ENCODE peak calls at places on chromosomes 3 and 15, in four cellular contexts. G is activated T-helper 1 cell treated with anti-CD3 and anti-CD28 coated beads, Interleukin-2, amount 50 U/mL, for 16 hours; O is Kasumi-1; M is GM23338. S is an unnamed sample.

GRCh38 chr15:58766290-58766689 is 4.8 kb upstream of the MINDY2 start:
- DNase-seq in G (no peak), O (no peak), M (no peak), S (no peak)

GRCh38 chr15:62495670-62496328 is 330.7 kb upstream of the C2CD4B start:
- DNase-seq in G (no peak), O (no peak), M (no peak), S (no peak)

GRCh38 chr15:63896336-63897115 is 62.8 kb upstream of the HERC1 start:
- DNase-seq in G (no peak), O (peak), M (no peak), S (no peak)

GRCh38 chr3:119145500-119146167 is at the start of gene TEX55:
- DNase-seq in G (no peak), O (peak), M (peak), S (no peak)

GRCh38 chr3:62665627-62666433 is 209.4 kb downstream of the CADPS start:
- DNase-seq in G (no peak), O (peak), M (peak), S (peak)

GRCh38 chr3:24773798-24774197 is 279.1 kb upstream of the THRB start:
- DNase-seq in G (no peak), O (peak), M (peak), S (no peak)

GRCh38 chr3:48558446-48559134 is 2.0 kb upstream of the PFKFB4 start:
- DNase-seq in G (no peak), O (peak), M (no peak), S (peak)

GRCh38 chr3:31051226-31051625 is 156.8 kb upstream of the GADL1 start:
- DNase-seq in G (no peak), O (no peak), M (no peak), S (no peak)

GRCh38 chr3:122977645-122978466 is 49.7 kb downstream of the SEMA5B start:
- DNase-seq in G (no peak), O (no peak), M (peak), S (no peak)

GRCh38 chr15:68584704-68585573 is 6.1 kb downstream of the CORO2B start:
- DNase-seq in G (no peak), O (no peak), M (no peak), S (no peak)

GRCh38 chr3:119664850-119665379 is 4.5 kb upstream of the POPDC2 start:
- DNase-seq in G (no peak), O (peak), M (no peak), S (no peak)

GRCh38 chr15:78524230-78524629 is 16.0 kb upstream of the PSMA4 start:
- DNase-seq in G (no peak), O (no peak), M (no peak), S (no peak)

GRCh38 chr3:55357796-55358195 is 129.3 kb downstream of the WNT5A start:
- DNase-seq in G (no peak), O (no peak), M (no peak), S (no peak)

GRCh38 chr3:121660356-121661171 is at the start of gene HCLS1:
- DNase-seq in G (peak), O (peak), M (peak), S (peak)

GRCh38 chr3:52047295-52047960 is 8.9 kb downstream of the DUSP7 start:
- DNase-seq in G (no peak), O (no peak), M (no peak), S (no peak)

GRCh38 chr3:59660852-59661624 is 611.2 kb upstream of the CFAP20DC start:
- DNase-seq in G (no peak), O (no peak), M (no peak), S (no peak)

GRCh38 chr3:129936757-129937156 is 37.8 kb upstream of the TRH start:
- DNase-seq in G (no peak), O (peak), M (peak), S (no peak)

GRCh38 chr3:153970735-153971347 is 150.3 kb upstream of the ARHGEF26 start:
- DNase-seq in G (no peak), O (peak), M (peak), S (no peak)

GRCh38 chr3:42823351-42823750 is 14.1 kb downstream of the ACKR2 start:
- DNase-seq in G (no peak), O (no peak), M (no peak), S (no peak)

GRCh38 chr3:148075829-148076716 is 621.6 kb upstream of the AGTR1 start:
- DNase-seq in G (no peak), O (peak), M (peak), S (no peak)

GRCh38 chr3:58025824-58026579 is 17.8 kb downstream of the FLNB start:
- DNase-seq in G (no peak), O (no peak), M (no peak), S (no peak)

GRCh38 chr3:43872301-43872700 is 181.6 kb downstream of the ABHD5 start:
- DNase-seq in G (no peak), O (peak), M (no peak), S (no peak)

GRCh38 chr15:32903591-32903990 is 185.8 kb downstream of the GREM1 start:
- DNase-seq in G (no peak), O (no peak), M (no peak), S (no peak)

GRCh38 chr3:11601446-11602241 is 42.1 kb downstream of the VGLL4 start:
- DNase-seq in G (no peak), O (peak), M (no peak), S (peak)

GRCh38 chr3:120673116-120673515 is 8.9 kb downstream of the HGD start:
- DNase-seq in G (no peak), O (no peak), M (no peak), S (no peak)

GRCh38 chr3:130014526-130014925 is 40.0 kb downstream of the TRH start:
- DNase-seq in G (no peak), O (no peak), M (no peak), S (no peak)

GRCh38 chr3:47152578-47152977 is 11.3 kb downstream of the SETD2 start:
- DNase-seq in G (no peak), O (no peak), M (peak), S (no peak)

GRCh38 chr3:100698736-100699135 is 10.6 kb upstream of the TFG start:
- DNase-seq in G (no peak), O (no peak), M (no peak), S (no peak)

GRCh38 chr3:9673082-9673481 is 23.8 kb downstream of the MTMR14 start:
- DNase-seq in G (no peak), O (no peak), M (no peak), S (no peak)

GRCh38 chr15:58222698-58223097 is 84.5 kb downstream of the AQP9 start:
- DNase-seq in G (no peak), O (no peak), M (no peak), S (no peak)

GRCh38 chr3:9433884-9434521 is 36.6 kb downstream of the SETD5 start:
- DNase-seq in G (no peak), O (no peak), M (no peak), S (no peak)

GRCh38 chr3:156216852-156217251 is 96.5 kb downstream of the KCNAB1 start:
- DNase-seq in G (no peak), O (no peak), M (no peak), S (no peak)

GRCh38 chr3:61847784-61848462 is 286.6 kb downstream of the PTPRG start:
- DNase-seq in G (no peak), O (no peak), M (peak), S (peak)

GRCh38 chr15:57890351-57890750 is 175.2 kb downstream of the ALDH1A2 start:
- DNase-seq in G (no peak), O (no peak), M (no peak), S (no peak)

GRCh38 chr3:23895181-23895580 is 21.6 kb downstream of the NKIRAS1 start:
- DNase-seq in G (no peak), O (no peak), M (no peak), S (no peak)

GRCh38 chr15:74619916-74620635 is 4.4 kb downstream of the CLK3 start:
- DNase-seq in G (no peak), O (no peak), M (no peak), S (no peak)

S was measured in Right ventricle myocardium inferior.